ENCODE peak calls at places on chromosomes 6 and 20, in seven cellular contexts. X, Q, D, T, V, U and N are unnamed samples.

GRCh38 chr20:41533537-41534136 is 84.5 kb downstream of the CHD6 start:
- DNase-seq in X (no peak), Q (no peak), D (no peak), T (no peak), V (no peak), U (no peak), N (no peak)

GRCh38 chr6:17472653-17473183 is 79.3 kb downstream of the CAP2 start:
- DNase-seq in X (no peak), Q (peak), D (no peak), T (no peak), V (no peak), U (no peak), N (no peak)

GRCh38 chr6:8219352-8219943 is 117.1 kb upstream of the EEF1E1 start:
- DNase-seq in X (peak), Q (peak), D (no peak), T (peak), V (peak), U (no peak), N (no peak)

GRCh38 chr6:10000461-10000992 is 414.3 kb downstream of the TFAP2A start:
- DNase-seq in X (no peak), Q (peak), D (no peak), T (no peak), V (no peak), U (no peak), N (no peak)

GRCh38 chr6:115819506-115819905 is 241.2 kb downstream of the FRK start:
- DNase-seq in X (no peak), Q (no peak), D (no peak), T (no peak), V (no peak), U (no peak), N (no peak)

GRCh38 chr6:74605942-74606341 is 599.9 kb downstream of the COL12A1 start:
- DNase-seq in X (no peak), Q (no peak), D (no peak), T (no peak), V (no peak), U (no peak), N (no peak)

GRCh38 chr6:6717953-6718352 is 129.4 kb downstream of the LY86 start:
- DNase-seq in X (peak), Q (no peak), D (no peak), T (no peak), V (peak), U (no peak), N (no peak)

GRCh38 chr6:157597461-157598312 is 216.7 kb downstream of the ZDHHC14 start:
- DNase-seq in X (peak), Q (peak), D (no peak), T (peak), V (peak), U (peak), N (peak)

GRCh38 chr20:7449269-7449668 is 491.0 kb downstream of the HAO1 start:
- DNase-seq in X (no peak), Q (no peak), D (no peak), T (no peak), V (no peak), U (no peak), N (no peak)

GRCh38 chr6:98824163-98824906 is 10.0 kb upstream of the POU3F2 start:
- DNase-seq in X (no peak), Q (no peak), D (no peak), T (no peak), V (no peak), U (peak), N (peak)

GRCh38 chr6:158755636-158756035 is 63.5 kb downstream of the EZR start:
- DNase-seq in X (no peak), Q (no peak), D (no peak), T (no peak), V (no peak), U (no peak), N (no peak)

GRCh38 chr20:31918471-31919105 is 33.3 kb downstream of the PDRG1 start:
- DNase-seq in X (no peak), Q (no peak), D (no peak), T (no peak), V (no peak), U (no peak), N (no peak)

GRCh38 chr6:169198885-169199284 is 54.8 kb downstream of the THBS2 start:
- DNase-seq in X (no peak), Q (no peak), D (no peak), T (no peak), V (no peak), U (no peak), N (no peak)

GRCh38 chr6:16704706-16705402 is 56.4 kb downstream of the ATXN1 start:
- DNase-seq in X (no peak), Q (peak), D (no peak), T (no peak), V (no peak), U (no peak), N (no peak)

GRCh38 chr6:164034602-164035140 is 620.2 kb downstream of the QKI start:
- DNase-seq in X (no peak), Q (no peak), D (no peak), T (no peak), V (no peak), U (no peak), N (peak)

GRCh38 chr6:87897581-87898147 is 150.0 kb upstream of the SPACA1 start:
- DNase-seq in X (no peak), Q (no peak), D (no peak), T (no peak), V (no peak), U (no peak), N (no peak)

GRCh38 chr6:131764350-131764749 is 43.5 kb upstream of the ENPP1 start:
- DNase-seq in X (no peak), Q (no peak), D (no peak), T (no peak), V (no peak), U (no peak), N (no peak)

GRCh38 chr6:98590957-98591356 is 243.4 kb upstream of the POU3F2 start:
- DNase-seq in X (no peak), Q (no peak), D (no peak), T (no peak), V (no peak), U (no peak), N (no peak)

GRCh38 chr6:135693971-135694370 is 157.5 kb upstream of the PDE7B start:
- DNase-seq in X (no peak), Q (no peak), D (no peak), T (no peak), V (no peak), U (no peak), N (no peak)

GRCh38 chr20:4007383-4008025 is 7.9 kb downstream of the RNF24 start:
- DNase-seq in X (no peak), Q (no peak), D (no peak), T (no peak), V (no peak), U (no peak), N (no peak)

GRCh38 chr20:59004763-59005522 is 2.1 kb downstream of the CTSZ start:
- DNase-seq in X (no peak), Q (no peak), D (peak), T (no peak), V (peak), U (no peak), N (peak)

GRCh38 chr6:106287215-106287614 is 38.3 kb downstream of the ATG5 start:
- DNase-seq in X (no peak), Q (no peak), D (no peak), T (no peak), V (no peak), U (no peak), N (peak)

GRCh38 chr6:29624520-29624961 is 8.4 kb downstream of the GABBR1 start:
- DNase-seq in X (no peak), Q (no peak), D (no peak), T (no peak), V (no peak), U (peak), N (peak)

GRCh38 chr6:26604026-26604425 is 7.3 kb downstream of the ABT1 start:
- DNase-seq in X (no peak), Q (no peak), D (no peak), T (no peak), V (no peak), U (no peak), N (no peak)

GRCh38 chr6:169452117-169452868 is 198.6 kb upstream of the THBS2 start:
- DNase-seq in X (peak), Q (peak), D (peak), T (peak), V (peak), U (no peak), N (peak)

GRCh38 chr6:159701413-159701999 is 8.5 kb upstream of the SOD2 start:
- DNase-seq in X (peak), Q (peak), D (no peak), T (no peak), V (no peak), U (no peak), N (peak)

GRCh38 chr6:17714177-17714576 is 7.5 kb upstream of the NUP153 start:
- DNase-seq in X (no peak), Q (no peak), D (no peak), T (no peak), V (no peak), U (no peak), N (peak)

DNA sequence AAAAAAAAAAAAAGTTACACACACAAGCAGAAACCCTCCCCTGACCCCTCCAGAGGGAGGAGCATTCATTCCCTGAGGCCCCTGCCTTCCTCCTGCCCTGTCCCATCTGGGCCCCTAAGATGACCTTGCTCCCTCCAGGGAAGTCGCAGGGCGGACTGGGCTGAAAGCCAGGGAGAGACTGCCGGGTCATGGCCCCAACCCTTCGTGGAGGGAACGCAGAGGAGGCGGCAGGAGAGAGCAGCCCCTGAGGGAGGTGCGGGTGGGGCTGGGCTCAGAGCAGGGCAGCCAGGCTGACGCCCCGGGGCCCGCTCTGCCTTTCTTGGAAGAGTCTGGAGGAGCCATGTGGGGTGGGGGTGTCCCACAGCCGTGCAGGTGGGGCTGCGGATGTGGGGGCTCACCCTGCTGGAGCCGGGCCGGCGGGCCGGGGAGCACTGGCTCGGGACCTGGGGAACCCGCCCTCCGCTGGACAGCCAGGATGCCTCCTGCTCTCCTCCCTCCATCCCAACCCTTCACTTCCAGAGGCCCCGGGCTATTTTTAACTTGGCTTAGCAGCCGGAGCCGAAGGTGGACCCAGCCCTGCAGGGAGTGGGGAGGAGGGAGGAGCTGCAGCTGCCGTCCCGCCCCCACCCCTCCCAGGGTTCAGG is 15.0 kb upstream of the ABHD16B start:
- DNase-seq in X (no peak), Q (peak), D (no peak), T (no peak), V (peak), U (peak), N (peak)
- TF ChIP-seq CTCF in X (no peak), Q (no peak), D (no peak), T (no peak), V (no peak), U (no peak), N (no peak)

GRCh38 chr20:21801193-21801592 is 95.7 kb downstream of the PAX1 start:
- DNase-seq in X (no peak), Q (no peak), D (no peak), T (no peak), V (no peak), U (no peak), N (no peak)
- TF ChIP-seq CTCF in X (no peak), Q (no peak), D (no peak), T (no peak), V (no peak), U (no peak), N (no peak)

GRCh38 chr6:72522735-72523141 is 99.1 kb upstream of the KCNQ5 start:
- DNase-seq in X (no peak), Q (no peak), D (no peak), T (peak), V (no peak), U (peak), N (no peak)
- TF ChIP-seq CTCF in X (no peak), Q (peak), D (no peak), T (no peak), V (no peak), U (peak), N (no peak)

GRCh38 chr20:44523746-44524145 is 1.9 kb upstream of the SERINC3 start:
- DNase-seq in X (no peak), Q (no peak), D (no peak), T (no peak), V (no peak), U (no peak), N (no peak)

GRCh38 chr20:44522841-44523240 is 971 bp upstream of the SERINC3 start:
- DNase-seq in X (no peak), Q (no peak), D (no peak), T (no peak), V (no peak), U (no peak), N (no peak)

GRCh38 chr20:44526129-44526528 is 4.3 kb upstream of the SERINC3 start:
- DNase-seq in X (no peak), Q (peak), D (no peak), T (peak), V (no peak), U (peak), N (no peak)

GRCh38 chr20:44517454-44517853 is 4.4 kb downstream of the SERINC3 start:
- DNase-seq in X (no peak), Q (no peak), D (no peak), T (no peak), V (no peak), U (no peak), N (no peak)

DNA sequence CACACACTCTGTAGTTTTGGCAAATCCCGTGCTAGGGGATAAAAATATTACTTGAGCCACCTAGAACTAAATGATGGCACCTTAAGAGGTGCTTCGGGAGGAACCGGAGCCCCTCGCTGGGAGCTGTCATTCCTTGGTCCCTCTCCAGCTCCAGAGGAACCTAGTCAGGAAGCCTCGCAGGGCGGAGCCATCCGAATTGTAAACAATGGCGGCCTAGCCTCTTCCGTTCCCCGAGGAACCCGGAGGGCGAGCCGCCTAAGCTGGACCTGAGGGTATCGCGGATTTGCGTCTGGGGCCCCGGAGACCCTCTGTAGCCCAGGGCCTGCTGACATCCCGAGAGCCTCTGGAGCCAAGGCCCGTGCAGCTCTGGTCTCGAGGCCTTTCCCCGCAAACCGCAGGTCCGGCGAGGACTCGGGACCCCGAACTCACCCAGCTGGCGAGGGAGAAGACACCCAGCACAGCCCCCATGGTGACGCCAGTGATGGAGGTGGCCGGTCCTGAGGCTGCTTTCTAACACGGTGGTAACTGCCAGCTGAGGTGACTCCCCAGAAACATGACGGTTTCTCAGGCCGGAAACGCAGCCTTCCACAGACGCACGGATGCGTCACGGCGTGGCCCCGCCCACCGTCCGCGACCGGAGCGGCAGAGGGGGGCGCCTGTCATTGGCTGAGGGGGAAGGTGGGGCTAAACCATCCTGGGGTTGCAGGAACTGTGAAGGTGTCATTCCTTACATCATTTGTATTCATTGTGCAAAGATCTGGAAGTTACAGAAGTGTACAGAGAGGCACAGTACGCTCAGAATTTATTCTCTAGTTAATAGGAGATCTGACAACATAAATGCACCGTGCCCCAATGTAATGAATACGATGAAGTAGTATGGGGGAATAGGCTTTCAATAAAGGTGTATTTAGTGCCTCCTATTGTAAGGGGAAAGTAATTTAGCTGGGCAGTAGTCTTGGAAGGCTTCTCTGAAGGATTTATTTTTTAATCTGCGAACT is at the start of gene SERINC3:
- DNase-seq in X (peak), Q (peak), D (peak), T (peak), V (peak), U (peak), N (peak)
- TF ChIP-seq CTCF in X (no peak), Q (no peak), D (peak), T (no peak), V (no peak), U (peak), N (peak)